ENCODE peak calls at places on chromosomes 3 and 15, in four cellular contexts. N is GM12878, Z is GM23338, Y is K562. X is an unnamed sample.

GRCh38 chr3:98770261-98771039 is 7.3 kb downstream of the ST3GAL6 start:
- DNase-seq in N (peak), Z (no peak), Y (no peak), X (no peak)

GRCh38 chr3:184234671-184235380 is 5.4 kb downstream of the VWA5B2 start:
- DNase-seq in N (no peak), Z (no peak), Y (no peak), X (no peak)

GRCh38 chr15:37931868-37932267 is 2.6 kb upstream of the TMCO5A start:
- DNase-seq in N (no peak), Z (no peak), Y (no peak), X (no peak)

GRCh38 chr3:110810356-110810755 is 261.3 kb upstream of the NECTIN3 start:
- DNase-seq in N (no peak), Z (no peak), Y (no peak), X (peak)

GRCh38 chr3:177827517-177828249 is 630.4 kb upstream of the TBL1XR1 start:
- DNase-seq in N (no peak), Z (no peak), Y (no peak), X (peak)

GRCh38 chr15:90209591-90209990 is 8.5 kb downstream of the SEMA4B start:
- DNase-seq in N (peak), Z (no peak), Y (no peak), X (no peak)

GRCh38 chr15:87528873-87529272 is 727.7 kb downstream of the NTRK3 start:
- DNase-seq in N (no peak), Z (no peak), Y (no peak), X (no peak)

GRCh38 chr3:29759021-29759359 is 478.1 kb downstream of the RBMS3 start:
- DNase-seq in N (no peak), Z (no peak), Y (no peak), X (no peak)

GRCh38 chr3:196611761-196612483 is 27.6 kb upstream of the NRROS start:
- DNase-seq in N (no peak), Z (no peak), Y (peak), X (peak)
- TF ChIP-seq POLR2AphosphoS5 in N (no peak), Z (no peak), Y (no peak), X (no peak)

DNA sequence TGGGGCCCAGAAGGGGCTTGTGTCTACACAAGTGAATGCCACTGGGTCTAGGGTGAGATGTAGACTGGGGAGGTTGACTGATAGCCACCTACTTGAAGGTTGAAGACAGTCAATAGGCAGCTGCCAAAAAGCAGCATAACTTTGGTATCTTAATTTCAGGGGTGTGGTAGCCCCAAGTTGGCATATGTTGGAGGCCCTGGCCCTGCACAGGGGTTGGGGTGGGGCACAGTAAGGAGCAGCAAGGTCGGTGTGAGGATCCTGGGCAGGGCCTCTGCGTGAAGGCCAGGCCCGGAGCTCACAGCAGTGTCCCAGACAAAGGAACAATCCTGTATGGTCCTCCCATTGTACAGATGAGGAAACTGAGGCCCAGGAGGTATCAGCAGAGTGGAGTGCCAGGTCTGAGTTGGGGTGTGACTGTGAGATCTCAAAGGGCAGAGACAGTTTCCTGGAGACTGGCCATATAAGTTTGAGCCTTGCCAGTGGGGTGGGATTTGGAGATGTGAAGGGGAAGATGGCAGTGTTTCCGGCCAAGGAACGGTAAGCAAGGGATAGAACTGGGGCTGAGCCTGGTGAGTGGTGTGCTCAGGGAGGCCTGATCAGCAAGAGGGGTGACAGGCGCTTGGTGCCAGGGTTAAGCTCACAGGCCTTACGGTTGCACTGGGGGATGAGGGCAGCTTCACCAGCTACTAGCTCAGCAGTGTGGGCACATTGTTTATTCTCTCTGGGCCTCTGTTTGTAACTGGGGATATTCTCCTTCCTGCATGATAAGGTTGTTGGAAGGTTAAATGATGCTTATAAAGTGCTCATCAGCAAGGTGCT is 1.7 kb downstream of the KLHL40 start:
- DNase-seq in N (no peak), Z (no peak), Y (no peak), X (no peak)
- H2AFZ ChIP-seq in N (no peak), Z (no peak), Y (no peak), X (no peak)

GRCh38 chr3:120558784-120559227 is 37.3 kb upstream of the NDUFB4 start:
- DNase-seq in N (peak), Z (peak), Y (peak), X (peak)

GRCh38 chr3:120554727-120555660 is 41.1 kb upstream of the NDUFB4 start:
- DNase-seq in N (no peak), Z (no peak), Y (no peak), X (no peak)

GRCh38 chr3:120557115-120557514 is 39.0 kb upstream of the NDUFB4 start:
- DNase-seq in N (no peak), Z (no peak), Y (no peak), X (no peak)

GRCh38 chr3:120552184-120553020 is 43.7 kb upstream of the NDUFB4 start:
- DNase-seq in N (no peak), Z (no peak), Y (no peak), X (no peak)

DNA sequence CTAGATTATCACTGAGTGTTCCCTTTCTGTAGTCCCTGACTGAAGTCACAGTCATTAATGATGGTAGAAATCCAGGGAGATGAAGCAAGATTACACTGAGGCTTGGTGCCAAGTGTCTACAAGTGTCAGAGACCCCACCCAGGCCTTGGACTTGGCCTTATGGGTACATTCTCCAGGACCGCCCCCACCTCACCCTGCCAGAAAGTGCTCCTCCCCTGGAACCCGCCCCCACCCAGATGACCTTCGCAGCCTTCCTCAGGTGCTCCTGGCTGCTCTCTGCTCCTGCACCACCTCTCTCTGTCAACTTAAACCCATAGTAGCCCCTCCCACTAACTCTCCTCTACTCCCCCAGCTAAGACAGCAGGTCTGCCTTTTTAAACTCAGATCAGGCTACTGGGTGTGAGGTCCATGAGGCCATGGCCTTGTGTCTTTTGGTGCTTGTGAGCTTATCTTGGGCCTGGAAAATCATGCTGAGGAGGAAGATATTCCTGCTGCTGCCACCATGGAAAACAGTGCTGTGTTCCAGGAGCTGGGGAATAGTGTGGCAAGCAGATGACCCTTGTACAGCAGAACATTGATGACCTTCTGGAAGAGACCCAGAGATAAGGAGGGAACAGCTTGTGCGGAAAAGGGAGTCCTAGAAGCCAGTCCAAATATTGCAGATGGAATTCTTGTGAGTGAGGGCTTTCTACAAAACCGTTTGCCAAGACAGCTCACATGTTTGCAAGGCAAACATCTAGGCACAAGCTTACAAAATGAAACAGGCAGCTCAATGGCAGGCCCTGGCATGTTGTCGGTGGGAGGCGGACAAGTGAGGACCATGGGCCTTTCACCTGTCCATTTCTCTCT is 40.3 kb upstream of the NDUFB4 start:
- DNase-seq in N (no peak), Z (no peak), Y (no peak), X (no peak)
- TF ChIP-seq POLR2AphosphoS5 in N (no peak), Z (no peak), Y (no peak), X (no peak)

DNA sequence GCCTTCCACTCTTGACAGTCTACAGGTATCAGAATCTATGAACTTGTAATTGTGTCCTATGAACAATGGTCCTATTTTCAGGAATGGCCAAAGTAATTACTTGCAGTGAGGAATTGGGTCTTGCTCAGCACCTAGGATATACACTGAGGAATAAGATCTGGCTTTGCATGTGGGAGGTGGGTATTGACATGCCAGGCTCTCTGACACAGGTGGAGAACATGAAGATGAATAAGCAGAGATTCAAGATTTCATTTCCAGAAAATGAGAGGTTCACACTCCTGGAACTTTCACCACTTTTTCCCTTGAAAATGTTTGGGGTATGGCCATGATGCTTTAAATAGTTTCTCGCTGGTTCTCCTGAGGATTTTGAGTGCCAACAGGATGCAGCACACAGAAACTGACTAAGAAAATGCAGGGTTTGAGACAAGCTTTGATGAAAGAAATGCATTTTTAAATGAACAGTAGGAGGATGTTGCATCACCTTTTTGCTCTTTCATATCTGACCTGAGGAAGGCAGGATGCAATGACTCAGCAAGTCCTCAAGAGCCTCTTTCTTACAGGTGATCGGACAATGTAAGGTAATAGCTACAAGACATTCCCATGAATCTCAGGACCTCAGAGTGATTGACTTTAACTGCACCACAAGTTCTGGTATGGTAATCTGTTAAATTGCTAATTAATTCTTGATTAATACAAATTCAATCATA is 3.7 kb downstream of the HRG start:
- DNase-seq in N (no peak), Z (no peak), Y (no peak), X (no peak)
- H2AFZ ChIP-seq in N (no peak), Z (peak), Y (no peak), X (no peak)

GRCh38 chr3:164539215-164539614 is 539.1 kb downstream of the SI start:
- DNase-seq in N (no peak), Z (no peak), Y (no peak), X (no peak)
- TF ChIP-seq POLR2AphosphoS5 in N (no peak), Z (no peak), Y (no peak), X (no peak)

GRCh38 chr15:69712999-69713398 is 260.4 kb downstream of the RPLP1 start:
- DNase-seq in N (no peak), Z (no peak), Y (no peak), X (no peak)
- H2AFZ ChIP-seq in N (no peak), Z (no peak), Y (no peak), X (no peak)

GRCh38 chr3:196624008-196624790 is 15.3 kb upstream of the NRROS start:
- DNase-seq in N (no peak), Z (no peak), Y (no peak), X (no peak)
- TF ChIP-seq POLR2AphosphoS5 in N (peak), Z (no peak), Y (no peak), X (no peak)

GRCh38 chr3:141737108-141737507 is 990 bp upstream of the RNF7 start:
- DNase-seq in N (no peak), Z (no peak), Y (no peak), X (no peak)
- H2AFZ ChIP-seq in N (peak), Z (peak), Y (peak), X (peak)

GRCh38 chr3:120502116-120502515 is 51.3 kb upstream of the FSTL1 start:
- DNase-seq in N (no peak), Z (no peak), Y (no peak), X (no peak)

GRCh38 chr3:120506076-120506827 is 55.5 kb upstream of the FSTL1 start:
- DNase-seq in N (no peak), Z (no peak), Y (no peak), X (peak)

GRCh38 chr3:120506828-120507774 is 56.3 kb upstream of the FSTL1 start:
- DNase-seq in N (no peak), Z (peak), Y (peak), X (peak)

GRCh38 chr3:120498947-120499346 is 48.2 kb upstream of the FSTL1 start:
- DNase-seq in N (no peak), Z (peak), Y (no peak), X (peak)

DNA sequence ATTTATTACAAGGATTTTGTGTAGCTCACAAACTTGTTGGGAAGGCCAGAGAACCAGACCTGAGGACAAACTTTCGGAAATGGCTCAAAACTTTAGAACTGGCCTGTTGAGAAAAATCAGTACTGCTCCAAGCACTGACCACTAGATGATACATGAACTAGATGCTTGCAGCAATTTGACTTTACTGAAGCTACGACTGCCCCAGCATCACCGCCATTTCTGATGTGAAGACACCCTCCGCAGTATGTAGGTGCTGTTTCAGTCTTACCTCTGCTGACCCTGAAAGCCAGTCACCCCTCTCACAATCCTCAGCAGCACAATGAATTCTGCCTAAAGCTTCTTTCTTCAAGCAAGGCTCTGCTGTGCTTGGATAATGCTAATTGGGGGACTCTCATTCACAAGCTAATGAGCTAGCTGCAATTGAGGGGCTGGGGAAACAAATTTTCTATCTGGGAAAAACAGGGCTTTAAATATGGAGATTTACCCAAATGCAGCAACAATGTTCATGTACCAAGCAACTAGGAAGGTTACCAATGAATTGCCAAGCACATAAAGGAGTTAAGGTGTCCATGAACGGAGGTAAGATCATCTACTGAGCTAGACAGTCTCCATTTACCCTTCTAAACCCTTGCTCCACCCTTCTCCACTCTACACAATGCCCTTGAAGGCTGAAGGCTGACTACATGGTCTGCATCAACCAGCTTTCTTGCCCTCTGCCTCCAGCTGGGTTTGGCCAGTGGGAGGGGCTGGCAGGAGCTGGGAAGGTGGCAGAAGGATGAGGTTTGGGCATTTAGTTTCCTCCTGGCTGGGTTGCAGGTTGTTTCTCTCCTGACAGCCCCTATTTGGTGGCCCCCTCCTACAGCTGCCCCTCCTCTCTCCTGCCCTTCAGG is 53.2 kb upstream of the FSTL1 start:
- DNase-seq in N (no peak), Z (peak), Y (no peak), X (no peak)
- TF ChIP-seq POLR2AphosphoS5 in N (no peak), Z (peak), Y (no peak), X (no peak)

GRCh38 chr3:170768334-170768801 is 101.6 kb downstream of the RPL22L1 start:
- DNase-seq in N (no peak), Z (no peak), Y (no peak), X (no peak)

GRCh38 chr3:170767576-170767941 is 102.4 kb downstream of the RPL22L1 start:
- DNase-seq in N (no peak), Z (no peak), Y (no peak), X (no peak)

GRCh38 chr3:170765419-170766078 is 104.4 kb downstream of the RPL22L1 start:
- DNase-seq in N (no peak), Z (no peak), Y (peak), X (no peak)

GRCh38 chr3:170766823-170767575 is 103.0 kb downstream of the RPL22L1 start:
- DNase-seq in N (no peak), Z (no peak), Y (no peak), X (no peak)

GRCh38 chr3:170766253-170766652 is 103.7 kb downstream of the RPL22L1 start:
- DNase-seq in N (no peak), Z (no peak), Y (no peak), X (no peak)
- H2AFZ ChIP-seq in N (no peak), Z (peak), Y (peak), X (no peak)

X was measured in endothelial cell of umbilical vein.